ENCODE peak calls at places on chromosomes 1 and 21, in nine cellular contexts. G is transverse colon, D is PC-3, K is cardiac fibroblast, U is ovary, S is fibroblast of pulmonary artery, L is Panc1, O is osteocyte, R is fibroblast of lung. T is an unnamed sample.

GRCh38 chr1:15501208-15502032 is 22.6 kb downstream of the CASP9 start:
- DNase-seq in G (peak), D (peak), K (peak), U (peak), S (peak), L (no peak), O (no peak), R (peak), T (peak)

GRCh38 chr1:93437976-93438605 is 9.8 kb upstream of the FNBP1L start:
- DNase-seq in G (no peak), D (peak), K (peak), U (no peak), S (peak), L (no peak), O (no peak), R (peak), T (no peak)

GRCh38 chr1:22591576-22591975 is 28.3 kb downstream of the EPHA8 start:
- DNase-seq in G (no peak), D (no peak), K (no peak), U (no peak), S (no peak), L (no peak), O (no peak), R (no peak), T (no peak)

GRCh38 chr1:222634180-222635013 is 16.5 kb downstream of the MIA3 start:
- DNase-seq in G (peak), D (peak), K (peak), U (no peak), S (peak), L (peak), O (no peak), R (peak), T (no peak)

GRCh38 chr1:15283500-15283899 is 36.5 kb downstream of the FHAD1 start:
- DNase-seq in G (no peak), D (peak), K (no peak), U (no peak), S (no peak), L (no peak), O (no peak), R (peak), T (no peak)

GRCh38 chr21:45972353-45972715 is 9.2 kb upstream of the COL6A1 start:
- DNase-seq in G (peak), D (no peak), K (peak), U (peak), S (no peak), L (no peak), O (no peak), R (no peak), T (no peak)

GRCh38 chr1:93447481-93448291 is at the start of gene FNBP1L:
- DNase-seq in G (peak), D (peak), K (peak), U (peak), S (peak), L (no peak), O (peak), R (peak), T (peak)

GRCh38 chr1:217528271-217528670 is 102.6 kb downstream of the GPATCH2 start:
- DNase-seq in G (no peak), D (peak), K (peak), U (no peak), S (peak), L (no peak), O (no peak), R (peak), T (no peak)

GRCh38 chr1:171868217-171868616 is 26.9 kb downstream of the DNM3 start:
- DNase-seq in G (no peak), D (no peak), K (no peak), U (no peak), S (peak), L (no peak), O (no peak), R (peak), T (no peak)

GRCh38 chr1:169914534-169914933 is 20.8 kb upstream of the SCYL3 start:
- DNase-seq in G (no peak), D (peak), K (peak), U (no peak), S (peak), L (no peak), O (no peak), R (peak), T (no peak)

GRCh38 chr1:15094056-15094455 is 59.5 kb upstream of the TMEM51 start:
- DNase-seq in G (no peak), D (no peak), K (no peak), U (no peak), S (no peak), L (no peak), O (no peak), R (no peak), T (no peak)

GRCh38 chr1:87730274-87731222 is 401.9 kb downstream of the LMO4 start:
- DNase-seq in G (no peak), D (no peak), K (no peak), U (no peak), S (no peak), L (no peak), O (no peak), R (peak), T (no peak)

GRCh38 chr21:43034098-43034497 is 41.5 kb downstream of the CBS start:
- DNase-seq in G (no peak), D (peak), K (peak), U (no peak), S (no peak), L (no peak), O (no peak), R (peak), T (no peak)

GRCh38 chr1:1230656-1231399 is 973 bp downstream of the SDF4 start:
- DNase-seq in G (peak), D (peak), K (peak), U (no peak), S (peak), L (no peak), O (no peak), R (peak), T (no peak)

GRCh38 chr1:246798606-246799496 is 74.6 kb downstream of the SCCPDH start:
- DNase-seq in G (no peak), D (no peak), K (no peak), U (no peak), S (no peak), L (no peak), O (no peak), R (no peak), T (no peak)

GRCh38 chr1:28208818-28209441 is 23.9 kb downstream of the DNAJC8 start:
- DNase-seq in G (peak), D (peak), K (peak), U (no peak), S (peak), L (peak), O (no peak), R (peak), T (no peak)

GRCh38 chr1:226632922-226633351 is 84.4 kb downstream of the STUM start:
- DNase-seq in G (no peak), D (no peak), K (no peak), U (peak), S (no peak), L (no peak), O (no peak), R (no peak), T (peak)

DNA sequence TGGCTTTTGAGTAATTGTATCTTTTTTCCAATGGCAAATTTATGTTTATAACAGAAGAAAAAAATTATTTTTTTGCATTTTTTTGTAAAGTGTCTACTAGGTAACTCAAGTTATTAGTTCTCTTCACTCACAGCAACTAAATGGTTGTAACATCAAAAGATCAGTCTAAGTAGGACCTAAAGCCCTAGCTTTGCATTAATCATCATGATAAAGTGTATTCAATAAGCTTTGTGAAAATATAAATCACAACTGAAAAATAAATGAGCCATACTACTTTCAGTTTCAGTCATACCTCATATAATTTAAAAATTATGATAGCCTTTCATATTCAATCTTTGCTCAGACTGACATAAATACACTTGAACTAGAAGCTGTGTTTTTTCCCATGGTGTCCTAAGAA is 6.9 kb downstream of the TAF5L start:
- DNase-seq in G (no peak), D (no peak), K (no peak), U (no peak), S (no peak), L (no peak), O (no peak), R (no peak), T (no peak)
- TF ChIP-seq CTCF in G (no peak), D (no peak), K (no peak), U (no peak), S (no peak), L (no peak), O (no peak), R (no peak), T (no peak)

DNA sequence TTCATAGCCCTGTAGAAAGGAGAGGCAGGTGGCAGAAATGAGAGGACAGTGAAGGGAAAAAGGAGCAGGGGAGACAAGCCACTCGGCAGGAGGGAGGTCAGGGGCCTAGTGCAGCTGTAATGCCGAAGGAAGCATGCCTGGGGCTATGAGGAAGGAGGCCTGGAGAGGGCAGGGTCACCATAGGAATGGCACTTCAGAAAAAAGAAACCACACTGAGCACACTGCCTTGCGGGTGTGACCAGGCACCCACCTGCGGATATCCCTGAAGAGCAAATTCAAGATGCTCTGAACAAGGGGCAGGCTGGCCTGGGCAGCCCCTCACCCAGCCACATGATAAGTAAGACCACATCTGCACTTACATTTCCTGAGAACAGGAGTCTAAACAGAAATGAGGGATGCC is 104.7 kb downstream of the JAK1 start:
- DNase-seq in G (peak), D (peak), K (peak), U (no peak), S (peak), L (peak), O (no peak), R (no peak), T (no peak)
- TF ChIP-seq CTCF in G (no peak), D (peak), K (no peak), U (no peak), S (peak), L (no peak), O (peak), R (no peak), T (no peak)

DNA sequence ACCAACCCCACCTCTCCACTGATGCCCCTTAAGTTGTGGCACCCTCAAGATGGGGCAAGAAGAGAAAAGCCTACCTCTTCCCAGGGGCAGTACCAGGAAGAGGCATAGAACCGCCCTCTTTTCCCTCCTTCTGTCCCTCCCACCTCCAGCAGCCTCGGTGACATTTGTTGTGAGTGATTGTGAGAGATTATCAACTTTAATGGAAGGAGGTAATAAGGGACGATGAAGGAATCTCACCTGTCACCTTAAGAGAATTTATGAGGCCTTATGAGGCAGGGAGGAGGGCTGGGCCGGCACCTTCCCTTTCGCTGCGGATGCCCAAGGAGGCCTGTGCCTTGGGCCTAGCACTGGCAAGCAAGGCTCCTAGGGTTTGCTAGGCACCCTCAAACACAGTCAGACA is 1.4 kb upstream of the ADGRB2 start:
- DNase-seq in G (no peak), D (no peak), K (no peak), U (no peak), S (no peak), L (no peak), O (no peak), R (no peak), T (no peak)
- TF ChIP-seq CTCF in G (no peak), D (no peak), K (no peak), U (no peak), S (no peak), L (no peak), O (no peak), R (no peak), T (no peak)

GRCh38 chr1:182198006-182198605 is 136.6 kb upstream of the ZNF648 start:
- DNase-seq in G (no peak), D (peak), K (no peak), U (no peak), S (no peak), L (no peak), O (no peak), R (no peak), T (no peak)
- TF ChIP-seq CTCF in G (no peak), D (peak), K (no peak), U (peak), S (no peak), L (peak), O (peak), R (peak), T (no peak)

DNA sequence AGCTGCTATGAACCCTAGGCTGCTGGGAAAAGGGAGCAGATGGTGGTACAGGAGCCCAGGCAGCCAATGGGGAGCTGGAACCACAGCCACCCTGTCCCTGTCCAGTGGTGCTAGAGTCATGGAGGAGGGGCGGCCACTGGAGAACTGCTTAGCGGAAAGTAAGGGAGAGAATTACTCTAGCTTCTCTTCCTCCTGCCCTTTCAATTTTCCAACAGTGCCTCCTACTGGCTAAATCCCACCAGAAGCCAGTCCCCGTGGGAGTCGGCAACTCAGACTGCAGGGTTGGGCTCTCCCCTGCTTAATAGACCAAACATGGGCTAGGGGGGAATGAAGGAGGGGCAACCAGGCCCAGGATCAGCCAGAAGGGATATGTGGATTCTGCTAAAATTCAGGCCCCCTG is 154.5 kb downstream of the ACTL8 start:
- DNase-seq in G (no peak), D (peak), K (peak), U (no peak), S (peak), L (no peak), O (no peak), R (peak), T (no peak)
- TF ChIP-seq CTCF in G (no peak), D (peak), K (peak), U (no peak), S (peak), L (peak), O (peak), R (peak), T (no peak)

T was measured in activated B cell treated with CpG ODN at 0.5 μM for 24 hours.